ENCODE peak calls at places on chromosomes 6 and 20, in six cellular contexts. H is neural crest cell; S is AG09309; V is hepatocyte; Y is activated naive CD4-positive, alpha-beta T cell; X is activated CD4-positive, CD25-positive, alpha-beta regulatory T cell. B is an unnamed sample.

GRCh38 chr20:7113577-7114466 is 346.3 kb downstream of the BMP2 start:
- DNase-seq in V (peak), X (no peak), Y (no peak), H (peak), S (no peak), B (no peak)

GRCh38 chr6:17710331-17710730 is 3.6 kb upstream of the NUP153 start:
- DNase-seq in Y (no peak), S (no peak), V (no peak), X (no peak), H (no peak), B (no peak)

GRCh38 chr20:33437141-33437911 is 6.2 kb downstream of the SNTA1 start:
- DNase-seq in X (no peak), S (no peak), Y (no peak), H (no peak), V (peak), B (peak)

GRCh38 chr6:7727150-7727950 is 1.5 kb downstream of the BMP6 start:
- DNase-seq in Y (no peak), V (peak), S (no peak), H (peak), X (no peak), B (peak)

GRCh38 chr6:65776332-65776731 is 69.3 kb upstream of the EYS start:
- DNase-seq in Y (no peak), S (no peak), X (no peak), H (no peak), V (peak), B (no peak)

GRCh38 chr20:33909331-33909921 is 84.3 kb upstream of the RALY start:
- DNase-seq in H (no peak), V (peak), S (peak), X (no peak), Y (no peak), B (peak)

GRCh38 chr20:41173791-41174341 is 36.5 kb downstream of the PLCG1 start:
- DNase-seq in X (no peak), V (no peak), H (no peak), S (no peak), Y (no peak), B (peak)

GRCh38 chr20:52303281-52303950 is 111.8 kb upstream of the ZFP64 start:
- DNase-seq in V (no peak), H (no peak), S (no peak), Y (no peak), X (no peak), B (peak)

GRCh38 chr6:39980839-39981580 is 46.7 kb upstream of the MOCS1 start:
- DNase-seq in X (no peak), S (peak), Y (no peak), V (peak), H (peak), B (peak)

GRCh38 chr6:30327232-30327746 is 562 bp downstream of the TRIM39 start:
- DNase-seq in V (no peak), S (no peak), H (no peak), X (no peak), Y (no peak), B (no peak)

GRCh38 chr6:31896856-31897611 is 464 bp downstream of the EHMT2 start:
- DNase-seq in H (no peak), Y (no peak), V (peak), S (no peak), X (no peak), B (no peak)

GRCh38 chr6:125812394-125813231 is 21.9 kb downstream of the NCOA7 start:
- DNase-seq in H (no peak), V (peak), X (no peak), Y (no peak), S (peak), B (peak)

GRCh38 chr6:70108230-70108629 is 194.7 kb downstream of the COL9A1 start:
- DNase-seq in X (no peak), V (peak), S (no peak), Y (no peak), H (peak), B (peak)

GRCh38 chr20:21564127-21564773 is 50.4 kb upstream of the NKX2-2 start:
- DNase-seq in Y (no peak), X (no peak), V (no peak), S (no peak), H (no peak), B (no peak)

GRCh38 chr20:59823030-59823423 is 110.4 kb downstream of the SYCP2 start:
- DNase-seq in H (no peak), X (no peak), S (no peak), V (no peak), Y (no peak), B (no peak)

GRCh38 chr20:54069501-54069971 is 858 bp downstream of the BCAS1 start:
- DNase-seq in S (no peak), X (no peak), Y (no peak), H (no peak), V (no peak), B (no peak)

GRCh38 chr20:16260911-16261310 is 312.3 kb downstream of the KIF16B start:
- DNase-seq in X (no peak), V (no peak), Y (no peak), H (no peak), S (peak), B (no peak)

GRCh38 chr6:45609141-45609638 is 231.5 kb upstream of the SUPT3H start:
- DNase-seq in V (peak), Y (no peak), S (no peak), X (no peak), H (no peak), B (peak)

GRCh38 chr6:26421259-26422144 is 18.8 kb upstream of the BTN3A3 start:
- DNase-seq in V (peak), Y (peak), S (peak), H (peak), X (no peak), B (peak)

GRCh38 chr20:47319517-47320252 is 36.8 kb downstream of the ZMYND8 start:
- DNase-seq in V (peak), S (no peak), H (no peak), X (no peak), Y (no peak), B (peak)

GRCh38 chr6:149717588-149718458 is at the start of gene LATS1:
- DNase-seq in X (peak), S (no peak), V (peak), H (peak), Y (peak), B (peak)

GRCh38 chr20:34621383-34622367 is 55.2 kb downstream of the PIGU start:
- DNase-seq in X (no peak), S (no peak), V (peak), H (no peak), Y (no peak), B (no peak)

GRCh38 chr20:61806314-61806713 is 259.4 kb downstream of the TAF4 start:
- DNase-seq in H (no peak), S (no peak), V (no peak), Y (no peak), X (no peak), B (no peak)

GRCh38 chr6:129501401-129502051 is 208.5 kb downstream of the ARHGAP18 start:
- DNase-seq in X (no peak), V (peak), S (peak), Y (no peak), H (no peak), B (peak)

GRCh38 chr6:149236584-149236983 is 80.9 kb upstream of the TAB2 start:
- DNase-seq in X (no peak), H (no peak), Y (no peak), S (no peak), V (no peak), B (peak)

GRCh38 chr6:117907600-117908245 is 659 bp downstream of the SLC35F1 start:
- DNase-seq in Y (no peak), H (peak), V (peak), S (no peak), X (no peak), B (no peak)

GRCh38 chr20:62232194-62232593 is 6.1 kb upstream of the OSBPL2 start:
- DNase-seq in Y (no peak), S (no peak), H (no peak), X (no peak), V (no peak), B (no peak)

GRCh38 chr6:139250296-139251274 is 41.2 kb downstream of the TXLNB start:
- DNase-seq in S (peak), X (no peak), H (peak), V (peak), Y (no peak), B (peak)

GRCh38 chr20:32589256-32589655 is 4.1 kb upstream of the NOL4L start:
- DNase-seq in X (no peak), Y (no peak), V (no peak), S (no peak), H (no peak), B (no peak)

GRCh38 chr6:17096657-17097056 is 5.2 kb upstream of the STMND1 start:
- DNase-seq in S (no peak), Y (no peak), H (no peak), V (peak), X (no peak), B (no peak)

GRCh38 chr20:3987296-3987695 is 28.1 kb downstream of the RNF24 start:
- DNase-seq in S (no peak), H (no peak), V (no peak), Y (no peak), X (no peak), B (no peak)

GRCh38 chr20:20259534-20259933 is 108.4 kb upstream of the INSM1 start:
- DNase-seq in X (no peak), Y (no peak), V (no peak), S (no peak), H (no peak), B (no peak)

GRCh38 chr6:99138445-99138844 is 190.7 kb upstream of the FBXL4 start:
- DNase-seq in S (no peak), H (no peak), Y (no peak), X (no peak), V (no peak), B (no peak)

GRCh38 chr6:138248011-138248410 is 29.7 kb upstream of the PBOV1 start:
- DNase-seq in S (no peak), Y (no peak), X (no peak), H (no peak), V (no peak), B (no peak)

GRCh38 chr20:496126-496696 is 33.9 kb upstream of the TBC1D20 start:
- DNase-seq in X (no peak), Y (no peak), V (no peak), S (peak), H (no peak), B (peak)

GRCh38 chr6:31272431-31272830 is 539 bp upstream of the HLA-C start:
- DNase-seq in V (peak), X (no peak), Y (no peak), S (no peak), H (no peak), B (peak)

GRCh38 chr6:7424967-7425807 is 35.6 kb downstream of the RIOK1 start:
- DNase-seq in H (no peak), V (peak), Y (no peak), S (peak), X (no peak), B (peak)

GRCh38 chr6:18237167-18237566 is 27.2 kb downstream of the DEK start:
- DNase-seq in X (no peak), S (no peak), H (no peak), Y (no peak), V (no peak), B (no peak)